ENCODE peak calls at places on chromosome 15, in eight cellular contexts. T is endodermal cell, Z is H9, F is hepatocyte, K is MM.1S, Y is left lung, V is lower lobe of right lung, A is right lobe of liver. R is an unnamed sample.

GRCh38 chr15:63372018-63372705 is 9.5 kb downstream of the CA12 start:
- DNase-seq in F (peak), A (no peak), K (no peak), Y (peak), Z (no peak), V (no peak), T (no peak), R (no peak)

GRCh38 chr15:53693729-53694533 is 65.5 kb downstream of the WDR72 start:
- DNase-seq in Z (no peak), A (peak), Y (peak), F (peak), K (no peak), T (no peak), V (peak), R (no peak)

GRCh38 chr15:89157918-89158564 is 63.3 kb downstream of the RLBP1 start:
- DNase-seq in K (no peak), Y (no peak), T (no peak), F (no peak), Z (no peak), A (no peak), V (no peak), R (no peak)

GRCh38 chr15:89982315-89983055 is 18.6 kb upstream of the ZNF710 start:
- DNase-seq in V (no peak), F (no peak), K (no peak), Z (peak), A (no peak), T (peak), Y (no peak), R (no peak)

GRCh38 chr15:50247819-50248650 is 17.5 kb downstream of the HDC start:
- DNase-seq in Y (no peak), Z (no peak), V (peak), F (peak), T (no peak), A (peak), K (peak), R (no peak)

GRCh38 chr15:36844453-36845094 is 255.8 kb downstream of the MEIS2 start:
- DNase-seq in Z (no peak), K (no peak), V (no peak), F (peak), T (peak), A (no peak), Y (no peak), R (no peak)

GRCh38 chr15:57375827-57376694 is at the start of gene CGNL1:
- DNase-seq in F (peak), Z (peak), T (peak), V (peak), K (no peak), A (peak), Y (peak), R (peak)

GRCh38 chr15:38207591-38207990 is 45.0 kb upstream of the SPRED1 start:
- DNase-seq in V (no peak), A (no peak), F (no peak), T (no peak), K (no peak), Z (no peak), Y (no peak), R (no peak)

GRCh38 chr15:68518046-68518445 is 60.7 kb upstream of the CORO2B start:
- DNase-seq in Z (peak), A (no peak), Y (no peak), K (no peak), V (no peak), T (peak), F (no peak), R (no peak)

GRCh38 chr15:28991236-28992171 is 105.7 kb downstream of the APBA2 start:
- DNase-seq in F (no peak), T (peak), V (no peak), K (no peak), Z (no peak), A (no peak), Y (no peak), R (no peak)

GRCh38 chr15:60592386-60593339 is 113.7 kb upstream of the ICE2 start:
- DNase-seq in Y (peak), Z (peak), A (peak), F (peak), K (peak), V (peak), T (peak), R (peak)

GRCh38 chr15:23690450-23690852 is 3.3 kb upstream of the NDN start:
- DNase-seq in F (peak), A (no peak), V (peak), K (no peak), T (peak), Z (peak), Y (peak), R (peak)

GRCh38 chr15:58355352-58355964 is 76.3 kb upstream of the LIPC start:
- DNase-seq in A (no peak), T (no peak), F (no peak), K (no peak), Z (no peak), V (no peak), Y (no peak), R (no peak)

GRCh38 chr15:70532536-70533186 is 230.7 kb downstream of the UACA start:
- DNase-seq in V (no peak), Y (no peak), T (no peak), F (no peak), A (peak), K (no peak), Z (no peak), R (no peak)

DNA sequence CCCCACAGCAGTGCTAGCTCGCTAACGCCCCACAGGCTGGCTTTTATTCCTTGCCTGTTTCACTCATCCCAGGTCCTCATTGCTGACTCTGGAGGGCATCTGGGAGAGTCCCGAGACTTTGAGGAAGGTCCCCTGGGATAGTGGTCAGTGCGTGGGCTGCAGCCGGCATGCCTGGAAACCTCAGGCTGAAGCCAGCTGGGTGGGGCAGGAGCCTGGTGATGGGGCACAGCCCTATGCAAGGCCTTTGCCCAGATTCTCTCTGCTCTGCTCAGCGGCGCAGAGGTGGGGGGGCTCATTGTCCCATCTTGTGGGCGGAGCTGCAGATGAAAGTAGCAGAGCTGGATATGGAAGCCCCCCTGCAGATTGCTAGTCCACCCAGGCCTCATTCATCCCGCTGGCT is 55.7 kb upstream of the SMAD6 start:
- DNase-seq in Y (no peak), T (no peak), A (no peak), Z (no peak), K (no peak), F (no peak), V (no peak), R (no peak)
- TF ChIP-seq CTCF in Y (no peak), T (no peak), A (no peak), Z (no peak), K (no peak), F (no peak), V (no peak), R (no peak)

GRCh38 chr15:74392402-74392876 is 25.0 kb upstream of the CYP11A1 start:
- DNase-seq in Y (no peak), F (peak), V (no peak), K (peak), A (no peak), T (no peak), Z (no peak), R (no peak)
- H3K27ac ChIP-seq in Y (no peak), F (peak), V (no peak), K (no peak), A (no peak), T (no peak), Z (no peak), R (no peak)

GRCh38 chr15:85044894-85045293 is 63.2 kb downstream of the PDE8A start:
- DNase-seq in Z (no peak), Y (no peak), A (no peak), T (no peak), K (no peak), V (no peak), F (no peak), R (no peak)

GRCh38 chr15:85041230-85041629 is 59.6 kb downstream of the PDE8A start:
- DNase-seq in Y (no peak), T (no peak), F (no peak), V (no peak), K (no peak), A (no peak), Z (no peak), R (no peak)

GRCh38 chr15:85045615-85046014 is 64.0 kb downstream of the PDE8A start:
- DNase-seq in K (no peak), V (no peak), T (no peak), A (no peak), F (no peak), Z (no peak), Y (no peak), R (no peak)

GRCh38 chr15:85047271-85047948 is 65.8 kb downstream of the PDE8A start:
- DNase-seq in F (peak), T (no peak), K (no peak), V (no peak), A (no peak), Z (no peak), Y (peak), R (no peak)

GRCh38 chr15:85044251-85044853 is 62.7 kb downstream of the PDE8A start:
- DNase-seq in A (peak), V (no peak), Y (no peak), F (peak), Z (peak), K (peak), T (peak), R (peak)
- TF ChIP-seq CTCF in A (peak), V (peak), Y (peak), F (peak), Z (peak), K (peak), T (peak), R (peak)

GRCh38 chr15:74037171-74038117 is 42.9 kb downstream of the PML start:
- DNase-seq in Y (no peak), T (peak), F (no peak), V (no peak), K (no peak), A (no peak), Z (no peak), R (no peak)
- H3K27ac ChIP-seq in Y (no peak), T (no peak), F (no peak), V (no peak), K (no peak), A (no peak), Z (no peak), R (no peak)

DNA sequence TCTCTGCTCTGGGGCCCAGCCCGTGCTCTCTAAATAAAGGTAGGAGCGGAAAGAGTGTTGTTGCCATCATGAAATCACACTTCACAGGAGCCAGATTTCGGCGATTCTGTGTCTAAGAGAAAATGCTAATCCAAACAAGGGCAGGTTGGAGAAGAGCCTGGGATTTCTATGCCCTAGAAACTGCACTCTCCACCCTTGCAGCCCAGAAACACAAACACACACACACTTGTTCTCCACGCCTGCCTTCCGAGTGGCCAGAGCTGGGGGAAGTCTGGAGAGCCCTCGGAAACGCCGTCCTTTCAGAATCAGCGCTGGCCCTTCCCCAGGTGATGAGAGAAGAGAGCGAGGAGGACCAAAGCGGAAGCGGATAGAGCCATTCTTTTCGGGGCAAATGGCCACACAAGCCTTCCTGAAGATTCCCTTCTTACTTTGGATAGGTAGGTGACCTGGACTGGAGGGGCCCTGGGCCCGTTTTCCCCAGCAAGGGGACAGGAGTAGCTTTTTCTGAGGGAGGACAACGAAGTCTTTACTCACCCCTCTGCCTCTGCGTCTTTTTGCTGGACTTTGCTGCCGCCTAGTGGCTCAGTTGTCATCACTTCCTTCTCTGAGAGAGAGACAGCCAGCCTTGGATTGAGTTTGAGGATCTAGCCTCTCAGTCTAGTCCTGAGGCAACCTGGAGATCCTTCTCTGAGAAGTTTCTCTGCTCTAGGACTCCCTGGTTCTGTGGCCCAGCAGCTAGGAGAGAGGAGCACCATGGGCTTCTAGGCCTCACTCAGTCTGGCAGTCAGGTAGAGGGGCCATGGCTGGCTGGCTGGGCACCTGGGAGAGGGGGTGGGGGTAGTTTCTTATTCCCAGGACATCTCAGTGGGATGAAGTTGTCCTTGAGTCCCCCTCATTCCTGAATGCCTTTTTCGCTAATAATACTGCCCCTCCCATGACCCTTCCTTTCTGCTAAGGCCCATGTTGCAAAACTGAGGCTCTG is 37.7 kb downstream of the SENP8 start:
- DNase-seq in T (peak), K (peak), A (peak), F (peak), V (peak), Y (peak), Z (peak), R (peak)
- TF ChIP-seq CTCF in T (peak), K (peak), A (peak), F (peak), V (peak), Y (peak), Z (peak), R (peak)

DNA sequence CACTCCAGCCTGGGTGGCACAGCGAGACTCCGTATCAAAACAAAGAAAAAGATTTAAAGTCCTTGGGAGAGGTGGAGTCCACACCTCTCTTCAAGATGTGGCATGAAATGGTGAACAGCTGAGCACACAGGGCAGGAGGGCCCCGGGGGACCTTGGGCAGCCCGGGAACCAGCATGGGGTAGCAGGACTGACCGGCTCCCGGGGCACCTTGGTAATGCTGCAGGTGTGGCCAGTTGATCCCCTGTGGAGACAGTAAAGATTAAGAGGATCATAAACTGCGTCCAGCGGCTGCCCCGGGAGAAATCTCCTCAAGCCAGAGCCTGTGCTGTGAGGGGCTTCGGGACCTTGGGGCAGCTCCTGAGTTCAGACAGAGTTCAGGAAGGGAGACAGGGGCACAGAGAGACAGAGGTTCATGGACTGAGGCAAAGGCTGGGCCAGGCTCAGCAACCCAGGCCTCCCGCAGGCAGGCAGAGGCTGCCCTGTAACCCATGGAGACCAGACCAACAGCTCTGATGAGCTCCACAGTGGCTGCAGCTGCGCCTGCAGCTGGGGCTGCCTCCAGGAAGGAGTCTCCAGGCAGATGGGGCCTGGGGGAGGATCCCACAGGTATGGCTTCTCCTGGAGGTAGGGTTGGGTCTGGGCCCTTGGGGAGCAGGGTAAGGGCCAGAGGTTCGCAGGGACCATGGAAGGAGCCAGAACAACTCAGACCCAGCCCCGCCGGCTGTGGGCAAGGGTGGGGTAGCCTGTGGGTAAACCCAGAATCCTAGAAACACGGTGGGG is at the start of gene NR2E3:
- DNase-seq in V (no peak), T (peak), F (no peak), Z (no peak), K (no peak), A (no peak), Y (no peak), R (no peak)
- H3K27ac ChIP-seq in V (no peak), T (no peak), F (no peak), Z (no peak), K (no peak), A (no peak), Y (no peak), R (no peak)

GRCh38 chr15:34828145-34828911 is 33.0 kb upstream of the ACTC1 start:
- DNase-seq in A (no peak), T (no peak), Z (no peak), K (no peak), V (no peak), F (no peak), Y (no peak), R (no peak)
- TF ChIP-seq CTCF in A (no peak), T (no peak), Z (no peak), K (no peak), V (no peak), F (no peak), Y (no peak), R (no peak)

DNA sequence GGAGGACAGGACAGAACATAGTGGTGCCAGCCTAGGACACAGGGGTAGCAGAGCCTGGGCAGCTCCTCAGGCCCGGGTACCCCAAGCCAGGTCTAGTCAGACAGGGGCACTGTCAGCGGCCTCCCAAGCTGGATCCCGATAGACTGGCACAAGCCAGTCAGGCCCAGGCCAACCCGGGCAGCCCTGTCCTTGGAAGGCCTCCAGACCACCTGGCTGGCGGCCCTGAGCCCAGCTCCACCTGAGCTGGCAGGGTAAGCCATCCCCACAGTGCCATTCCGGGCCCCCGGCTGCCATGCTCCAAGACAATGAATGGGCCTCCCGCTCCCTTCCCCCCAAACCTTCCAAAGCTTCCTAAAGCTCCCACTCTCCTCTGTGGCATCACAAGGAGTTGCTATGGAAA is 165.4 kb upstream of the LINGO1 start:
- DNase-seq in Z (no peak), T (no peak), A (peak), K (no peak), V (no peak), F (no peak), Y (no peak), R (no peak)
- H3K27ac ChIP-seq in Z (no peak), T (no peak), A (no peak), K (peak), V (no peak), F (no peak), Y (no peak), R (no peak)

GRCh38 chr15:73936181-73936580 is 9.9 kb downstream of the LOXL1 start:
- DNase-seq in K (no peak), V (peak), Y (no peak), Z (no peak), T (no peak), F (peak), A (no peak), R (no peak)
- TF ChIP-seq CTCF in K (no peak), V (no peak), Y (no peak), Z (peak), T (peak), F (peak), A (no peak), R (no peak)